ENCODE peak calls at places on chromosomes 12 and 14, in ten cellular contexts. One of them, this sample, is unnamed.

GRCh38 chr12:96399081-96399918 is 939 bp downstream of the CDK17 start:
- DNase-seq in CD8-positive, alpha-beta memory T cell: peak
- DNase-seq in left ventricle myocardium inferior: peak
- DNase-seq in left cardiac atrium: peak
- DNase-seq in GM23338: peak
- DNase-seq in HTR-8/SVneo: peak
- DNase-seq in NCI-H2107: no peak
- DNase-seq in fibroblast of lung: peak
- DNase-seq in activated T-helper 1 cell treated with anti-CD3 and anti-CD28 coated beads, Interleukin-12 subunit alpha, Interleukin-12 subunit beta, Interleukin-2, Interleukin-4 antibody, amounts not matched to agents 30 ng/mL and 10 ng/mL and 1 ng/mL, durations not matched to agents 14 hours and 24 hours and 36 hours: peak
- DNase-seq in stimulated activated CD4-positive, alpha-beta T cell treated with anti-CD3 and anti-CD28 coated beads, Interleukin-1b, Interleukin-23, amount 100 ng/mL, for 4 hours: peak
- DNase-seq in this sample: no peak

GRCh38 chr14:65750906-65751305 is 338.4 kb downstream of the FUT8 start:
- DNase-seq in CD8-positive, alpha-beta memory T cell: no peak
- DNase-seq in left ventricle myocardium inferior: no peak
- DNase-seq in left cardiac atrium: no peak
- DNase-seq in GM23338: no peak
- DNase-seq in HTR-8/SVneo: no peak
- DNase-seq in NCI-H2107: peak
- DNase-seq in fibroblast of lung: no peak
- DNase-seq in activated T-helper 1 cell treated with anti-CD3 and anti-CD28 coated beads, Interleukin-12 subunit alpha, Interleukin-12 subunit beta, Interleukin-2, Interleukin-4 antibody, amounts not matched to agents 30 ng/mL and 10 ng/mL and 1 ng/mL, durations not matched to agents 14 hours and 24 hours and 36 hours: no peak
- DNase-seq in stimulated activated CD4-positive, alpha-beta T cell treated with anti-CD3 and anti-CD28 coated beads, Interleukin-1b, Interleukin-23, amount 100 ng/mL, for 4 hours: no peak
- DNase-seq in this sample: no peak

GRCh38 chr12:7806863-7807487 is 17.8 kb downstream of the NANOG start:
- DNase-seq in CD8-positive, alpha-beta memory T cell: peak
- DNase-seq in left ventricle myocardium inferior: peak
- DNase-seq in left cardiac atrium: peak
- DNase-seq in GM23338: peak
- DNase-seq in HTR-8/SVneo: peak
- DNase-seq in NCI-H2107: no peak
- DNase-seq in fibroblast of lung: peak
- DNase-seq in activated T-helper 1 cell treated with anti-CD3 and anti-CD28 coated beads, Interleukin-12 subunit alpha, Interleukin-12 subunit beta, Interleukin-2, Interleukin-4 antibody, amounts not matched to agents 30 ng/mL and 10 ng/mL and 1 ng/mL, durations not matched to agents 14 hours and 24 hours and 36 hours: peak
- DNase-seq in stimulated activated CD4-positive, alpha-beta T cell treated with anti-CD3 and anti-CD28 coated beads, Interleukin-1b, Interleukin-23, amount 100 ng/mL, for 4 hours: peak
- DNase-seq in this sample: peak

GRCh38 chr12:57888407-57889157 is 42.1 kb upstream of the CTDSP2 start:
- DNase-seq in CD8-positive, alpha-beta memory T cell: no peak
- DNase-seq in left ventricle myocardium inferior: peak
- DNase-seq in left cardiac atrium: peak
- DNase-seq in GM23338: peak
- DNase-seq in HTR-8/SVneo: no peak
- DNase-seq in NCI-H2107: peak
- DNase-seq in fibroblast of lung: peak
- DNase-seq in activated T-helper 1 cell treated with anti-CD3 and anti-CD28 coated beads, Interleukin-12 subunit alpha, Interleukin-12 subunit beta, Interleukin-2, Interleukin-4 antibody, amounts not matched to agents 30 ng/mL and 10 ng/mL and 1 ng/mL, durations not matched to agents 14 hours and 24 hours and 36 hours: peak
- DNase-seq in stimulated activated CD4-positive, alpha-beta T cell treated with anti-CD3 and anti-CD28 coated beads, Interleukin-1b, Interleukin-23, amount 100 ng/mL, for 4 hours: no peak
- DNase-seq in this sample: peak

GRCh38 chr12:20366776-20367409 is 1.4 kb upstream of the PDE3A start:
- DNase-seq in CD8-positive, alpha-beta memory T cell: no peak
- DNase-seq in left ventricle myocardium inferior: no peak
- DNase-seq in left cardiac atrium: no peak
- DNase-seq in GM23338: no peak
- DNase-seq in HTR-8/SVneo: no peak
- DNase-seq in NCI-H2107: no peak
- DNase-seq in fibroblast of lung: no peak
- DNase-seq in activated T-helper 1 cell treated with anti-CD3 and anti-CD28 coated beads, Interleukin-12 subunit alpha, Interleukin-12 subunit beta, Interleukin-2, Interleukin-4 antibody, amounts not matched to agents 30 ng/mL and 10 ng/mL and 1 ng/mL, durations not matched to agents 14 hours and 24 hours and 36 hours: no peak
- DNase-seq in stimulated activated CD4-positive, alpha-beta T cell treated with anti-CD3 and anti-CD28 coated beads, Interleukin-1b, Interleukin-23, amount 100 ng/mL, for 4 hours: no peak
- DNase-seq in this sample: no peak

GRCh38 chr14:47948981-47949380 is 273.6 kb upstream of the MDGA2 start:
- DNase-seq in CD8-positive, alpha-beta memory T cell: no peak
- DNase-seq in left ventricle myocardium inferior: no peak
- DNase-seq in left cardiac atrium: no peak
- DNase-seq in GM23338: peak
- DNase-seq in HTR-8/SVneo: no peak
- DNase-seq in NCI-H2107: no peak
- DNase-seq in fibroblast of lung: no peak
- DNase-seq in activated T-helper 1 cell treated with anti-CD3 and anti-CD28 coated beads, Interleukin-12 subunit alpha, Interleukin-12 subunit beta, Interleukin-2, Interleukin-4 antibody, amounts not matched to agents 30 ng/mL and 10 ng/mL and 1 ng/mL, durations not matched to agents 14 hours and 24 hours and 36 hours: no peak
- DNase-seq in stimulated activated CD4-positive, alpha-beta T cell treated with anti-CD3 and anti-CD28 coated beads, Interleukin-1b, Interleukin-23, amount 100 ng/mL, for 4 hours: no peak
- DNase-seq in this sample: no peak

GRCh38 chr12:72509893-72510292 is 237.7 kb downstream of the TRHDE start:
- DNase-seq in CD8-positive, alpha-beta memory T cell: no peak
- DNase-seq in left ventricle myocardium inferior: no peak
- DNase-seq in left cardiac atrium: no peak
- DNase-seq in GM23338: no peak
- DNase-seq in HTR-8/SVneo: no peak
- DNase-seq in NCI-H2107: no peak
- DNase-seq in fibroblast of lung: no peak
- DNase-seq in activated T-helper 1 cell treated with anti-CD3 and anti-CD28 coated beads, Interleukin-12 subunit alpha, Interleukin-12 subunit beta, Interleukin-2, Interleukin-4 antibody, amounts not matched to agents 30 ng/mL and 10 ng/mL and 1 ng/mL, durations not matched to agents 14 hours and 24 hours and 36 hours: no peak
- DNase-seq in stimulated activated CD4-positive, alpha-beta T cell treated with anti-CD3 and anti-CD28 coated beads, Interleukin-1b, Interleukin-23, amount 100 ng/mL, for 4 hours: no peak
- DNase-seq in this sample: no peak

GRCh38 chr12:129074379-129074778 is 221.1 kb downstream of the GLT1D1 start:
- DNase-seq in CD8-positive, alpha-beta memory T cell: no peak
- DNase-seq in left ventricle myocardium inferior: no peak
- DNase-seq in left cardiac atrium: no peak
- DNase-seq in GM23338: no peak
- DNase-seq in HTR-8/SVneo: no peak
- DNase-seq in NCI-H2107: no peak
- DNase-seq in fibroblast of lung: no peak
- DNase-seq in activated T-helper 1 cell treated with anti-CD3 and anti-CD28 coated beads, Interleukin-12 subunit alpha, Interleukin-12 subunit beta, Interleukin-2, Interleukin-4 antibody, amounts not matched to agents 30 ng/mL and 10 ng/mL and 1 ng/mL, durations not matched to agents 14 hours and 24 hours and 36 hours: no peak
- DNase-seq in stimulated activated CD4-positive, alpha-beta T cell treated with anti-CD3 and anti-CD28 coated beads, Interleukin-1b, Interleukin-23, amount 100 ng/mL, for 4 hours: no peak
- DNase-seq in this sample: no peak

GRCh38 chr12:121789800-121790748 is 3.4 kb downstream of the RHOF start:
- DNase-seq in CD8-positive, alpha-beta memory T cell: peak
- DNase-seq in left ventricle myocardium inferior: peak
- DNase-seq in left cardiac atrium: peak
- DNase-seq in GM23338: peak
- DNase-seq in HTR-8/SVneo: no peak
- DNase-seq in NCI-H2107: no peak
- DNase-seq in fibroblast of lung: no peak
- DNase-seq in activated T-helper 1 cell treated with anti-CD3 and anti-CD28 coated beads, Interleukin-12 subunit alpha, Interleukin-12 subunit beta, Interleukin-2, Interleukin-4 antibody, amounts not matched to agents 30 ng/mL and 10 ng/mL and 1 ng/mL, durations not matched to agents 14 hours and 24 hours and 36 hours: peak
- DNase-seq in stimulated activated CD4-positive, alpha-beta T cell treated with anti-CD3 and anti-CD28 coated beads, Interleukin-1b, Interleukin-23, amount 100 ng/mL, for 4 hours: peak
- DNase-seq in this sample: peak

GRCh38 chr12:69002969-69003368 is 70.0 kb upstream of the CPM start:
- DNase-seq in CD8-positive, alpha-beta memory T cell: no peak
- DNase-seq in left ventricle myocardium inferior: no peak
- DNase-seq in left cardiac atrium: no peak
- DNase-seq in GM23338: no peak
- DNase-seq in HTR-8/SVneo: no peak
- DNase-seq in NCI-H2107: no peak
- DNase-seq in fibroblast of lung: no peak
- DNase-seq in activated T-helper 1 cell treated with anti-CD3 and anti-CD28 coated beads, Interleukin-12 subunit alpha, Interleukin-12 subunit beta, Interleukin-2, Interleukin-4 antibody, amounts not matched to agents 30 ng/mL and 10 ng/mL and 1 ng/mL, durations not matched to agents 14 hours and 24 hours and 36 hours: no peak
- DNase-seq in stimulated activated CD4-positive, alpha-beta T cell treated with anti-CD3 and anti-CD28 coated beads, Interleukin-1b, Interleukin-23, amount 100 ng/mL, for 4 hours: no peak
- DNase-seq in this sample: no peak

GRCh38 chr14:86654558-86655184 is 1124.7 kb downstream of the FLRT2 start:
- DNase-seq in CD8-positive, alpha-beta memory T cell: peak
- DNase-seq in left ventricle myocardium inferior: peak
- DNase-seq in left cardiac atrium: peak
- DNase-seq in GM23338: peak
- DNase-seq in HTR-8/SVneo: peak
- DNase-seq in NCI-H2107: no peak
- DNase-seq in fibroblast of lung: peak
- DNase-seq in activated T-helper 1 cell treated with anti-CD3 and anti-CD28 coated beads, Interleukin-12 subunit alpha, Interleukin-12 subunit beta, Interleukin-2, Interleukin-4 antibody, amounts not matched to agents 30 ng/mL and 10 ng/mL and 1 ng/mL, durations not matched to agents 14 hours and 24 hours and 36 hours: no peak
- DNase-seq in stimulated activated CD4-positive, alpha-beta T cell treated with anti-CD3 and anti-CD28 coated beads, Interleukin-1b, Interleukin-23, amount 100 ng/mL, for 4 hours: no peak
- DNase-seq in this sample: no peak

GRCh38 chr14:25836647-25837046 is 761.2 kb downstream of the NOVA1 start:
- DNase-seq in CD8-positive, alpha-beta memory T cell: no peak
- DNase-seq in left ventricle myocardium inferior: no peak
- DNase-seq in left cardiac atrium: no peak
- DNase-seq in GM23338: no peak
- DNase-seq in HTR-8/SVneo: no peak
- DNase-seq in NCI-H2107: no peak
- DNase-seq in fibroblast of lung: no peak
- DNase-seq in activated T-helper 1 cell treated with anti-CD3 and anti-CD28 coated beads, Interleukin-12 subunit alpha, Interleukin-12 subunit beta, Interleukin-2, Interleukin-4 antibody, amounts not matched to agents 30 ng/mL and 10 ng/mL and 1 ng/mL, durations not matched to agents 14 hours and 24 hours and 36 hours: no peak
- DNase-seq in stimulated activated CD4-positive, alpha-beta T cell treated with anti-CD3 and anti-CD28 coated beads, Interleukin-1b, Interleukin-23, amount 100 ng/mL, for 4 hours: no peak
- DNase-seq in this sample: no peak

GRCh38 chr12:104083769-104084475 is 19.6 kb downstream of the HCFC2 start:
- DNase-seq in CD8-positive, alpha-beta memory T cell: no peak
- DNase-seq in left ventricle myocardium inferior: no peak
- DNase-seq in left cardiac atrium: no peak
- DNase-seq in GM23338: no peak
- DNase-seq in HTR-8/SVneo: no peak
- DNase-seq in NCI-H2107: no peak
- DNase-seq in fibroblast of lung: no peak
- DNase-seq in activated T-helper 1 cell treated with anti-CD3 and anti-CD28 coated beads, Interleukin-12 subunit alpha, Interleukin-12 subunit beta, Interleukin-2, Interleukin-4 antibody, amounts not matched to agents 30 ng/mL and 10 ng/mL and 1 ng/mL, durations not matched to agents 14 hours and 24 hours and 36 hours: no peak
- DNase-seq in stimulated activated CD4-positive, alpha-beta T cell treated with anti-CD3 and anti-CD28 coated beads, Interleukin-1b, Interleukin-23, amount 100 ng/mL, for 4 hours: peak
- DNase-seq in this sample: no peak

GRCh38 chr12:52372216-52373154 is 5.2 kb upstream of the KRT85 start:
- DNase-seq in CD8-positive, alpha-beta memory T cell: peak
- DNase-seq in left ventricle myocardium inferior: peak
- DNase-seq in left cardiac atrium: peak
- DNase-seq in GM23338: peak
- DNase-seq in HTR-8/SVneo: peak
- DNase-seq in NCI-H2107: peak
- DNase-seq in fibroblast of lung: peak
- DNase-seq in activated T-helper 1 cell treated with anti-CD3 and anti-CD28 coated beads, Interleukin-12 subunit alpha, Interleukin-12 subunit beta, Interleukin-2, Interleukin-4 antibody, amounts not matched to agents 30 ng/mL and 10 ng/mL and 1 ng/mL, durations not matched to agents 14 hours and 24 hours and 36 hours: peak
- DNase-seq in stimulated activated CD4-positive, alpha-beta T cell treated with anti-CD3 and anti-CD28 coated beads, Interleukin-1b, Interleukin-23, amount 100 ng/mL, for 4 hours: peak
- DNase-seq in this sample: peak

GRCh38 chr12:72330291-72330690 is 58.1 kb downstream of the TRHDE start:
- DNase-seq in CD8-positive, alpha-beta memory T cell: no peak
- DNase-seq in left ventricle myocardium inferior: no peak
- DNase-seq in left cardiac atrium: no peak
- DNase-seq in GM23338: peak
- DNase-seq in HTR-8/SVneo: no peak
- DNase-seq in NCI-H2107: no peak
- DNase-seq in fibroblast of lung: peak
- DNase-seq in activated T-helper 1 cell treated with anti-CD3 and anti-CD28 coated beads, Interleukin-12 subunit alpha, Interleukin-12 subunit beta, Interleukin-2, Interleukin-4 antibody, amounts not matched to agents 30 ng/mL and 10 ng/mL and 1 ng/mL, durations not matched to agents 14 hours and 24 hours and 36 hours: no peak
- DNase-seq in stimulated activated CD4-positive, alpha-beta T cell treated with anti-CD3 and anti-CD28 coated beads, Interleukin-1b, Interleukin-23, amount 100 ng/mL, for 4 hours: no peak
- DNase-seq in this sample: no peak

GRCh38 chr12:110316861-110317260 is 35.8 kb downstream of the ATP2A2 start:
- DNase-seq in CD8-positive, alpha-beta memory T cell: no peak
- DNase-seq in left ventricle myocardium inferior: no peak
- DNase-seq in left cardiac atrium: no peak
- DNase-seq in GM23338: no peak
- DNase-seq in HTR-8/SVneo: no peak
- DNase-seq in NCI-H2107: no peak
- DNase-seq in fibroblast of lung: peak
- DNase-seq in activated T-helper 1 cell treated with anti-CD3 and anti-CD28 coated beads, Interleukin-12 subunit alpha, Interleukin-12 subunit beta, Interleukin-2, Interleukin-4 antibody, amounts not matched to agents 30 ng/mL and 10 ng/mL and 1 ng/mL, durations not matched to agents 14 hours and 24 hours and 36 hours: no peak
- DNase-seq in stimulated activated CD4-positive, alpha-beta T cell treated with anti-CD3 and anti-CD28 coated beads, Interleukin-1b, Interleukin-23, amount 100 ng/mL, for 4 hours: no peak
- DNase-seq in this sample: no peak

GRCh38 chr12:6539276-6540134 is 5.2 kb downstream of the GAPDH start:
- DNase-seq in CD8-positive, alpha-beta memory T cell: no peak
- DNase-seq in left ventricle myocardium inferior: peak
- DNase-seq in left cardiac atrium: peak
- DNase-seq in GM23338: peak
- DNase-seq in HTR-8/SVneo: no peak
- DNase-seq in NCI-H2107: no peak
- DNase-seq in fibroblast of lung: no peak
- DNase-seq in activated T-helper 1 cell treated with anti-CD3 and anti-CD28 coated beads, Interleukin-12 subunit alpha, Interleukin-12 subunit beta, Interleukin-2, Interleukin-4 antibody, amounts not matched to agents 30 ng/mL and 10 ng/mL and 1 ng/mL, durations not matched to agents 14 hours and 24 hours and 36 hours: no peak
- DNase-seq in stimulated activated CD4-positive, alpha-beta T cell treated with anti-CD3 and anti-CD28 coated beads, Interleukin-1b, Interleukin-23, amount 100 ng/mL, for 4 hours: no peak
- DNase-seq in this sample: peak

GRCh38 chr14:59333668-59334067 is 131.5 kb downstream of the GPR135 start:
- DNase-seq in CD8-positive, alpha-beta memory T cell: no peak
- DNase-seq in left ventricle myocardium inferior: no peak
- DNase-seq in left cardiac atrium: no peak
- DNase-seq in GM23338: no peak
- DNase-seq in HTR-8/SVneo: peak
- DNase-seq in NCI-H2107: peak
- DNase-seq in fibroblast of lung: peak
- DNase-seq in activated T-helper 1 cell treated with anti-CD3 and anti-CD28 coated beads, Interleukin-12 subunit alpha, Interleukin-12 subunit beta, Interleukin-2, Interleukin-4 antibody, amounts not matched to agents 30 ng/mL and 10 ng/mL and 1 ng/mL, durations not matched to agents 14 hours and 24 hours and 36 hours: no peak
- DNase-seq in stimulated activated CD4-positive, alpha-beta T cell treated with anti-CD3 and anti-CD28 coated beads, Interleukin-1b, Interleukin-23, amount 100 ng/mL, for 4 hours: no peak
- DNase-seq in this sample: peak

GRCh38 chr12:110330544-110330943 is 49.5 kb downstream of the ATP2A2 start:
- DNase-seq in CD8-positive, alpha-beta memory T cell: no peak
- DNase-seq in left ventricle myocardium inferior: no peak
- DNase-seq in left cardiac atrium: no peak
- DNase-seq in GM23338: peak
- DNase-seq in HTR-8/SVneo: peak
- DNase-seq in NCI-H2107: no peak
- DNase-seq in fibroblast of lung: peak
- DNase-seq in activated T-helper 1 cell treated with anti-CD3 and anti-CD28 coated beads, Interleukin-12 subunit alpha, Interleukin-12 subunit beta, Interleukin-2, Interleukin-4 antibody, amounts not matched to agents 30 ng/mL and 10 ng/mL and 1 ng/mL, durations not matched to agents 14 hours and 24 hours and 36 hours: no peak
- DNase-seq in stimulated activated CD4-positive, alpha-beta T cell treated with anti-CD3 and anti-CD28 coated beads, Interleukin-1b, Interleukin-23, amount 100 ng/mL, for 4 hours: no peak
- DNase-seq in this sample: no peak

GRCh38 chr14:100988011-100988410 is 84.5 kb upstream of the RTL1 start:
- DNase-seq in CD8-positive, alpha-beta memory T cell: no peak
- DNase-seq in left ventricle myocardium inferior: no peak
- DNase-seq in left cardiac atrium: no peak
- DNase-seq in GM23338: no peak
- DNase-seq in HTR-8/SVneo: no peak
- DNase-seq in NCI-H2107: no peak
- DNase-seq in fibroblast of lung: no peak
- DNase-seq in activated T-helper 1 cell treated with anti-CD3 and anti-CD28 coated beads, Interleukin-12 subunit alpha, Interleukin-12 subunit beta, Interleukin-2, Interleukin-4 antibody, amounts not matched to agents 30 ng/mL and 10 ng/mL and 1 ng/mL, durations not matched to agents 14 hours and 24 hours and 36 hours: no peak
- DNase-seq in stimulated activated CD4-positive, alpha-beta T cell treated with anti-CD3 and anti-CD28 coated beads, Interleukin-1b, Interleukin-23, amount 100 ng/mL, for 4 hours: no peak
- DNase-seq in this sample: no peak

GRCh38 chr14:34252227-34252626 is 209.8 kb downstream of the SPTSSA start:
- DNase-seq in CD8-positive, alpha-beta memory T cell: no peak
- DNase-seq in left ventricle myocardium inferior: no peak
- DNase-seq in left cardiac atrium: no peak
- DNase-seq in GM23338: no peak
- DNase-seq in HTR-8/SVneo: no peak
- DNase-seq in NCI-H2107: no peak
- DNase-seq in fibroblast of lung: no peak
- DNase-seq in activated T-helper 1 cell treated with anti-CD3 and anti-CD28 coated beads, Interleukin-12 subunit alpha, Interleukin-12 subunit beta, Interleukin-2, Interleukin-4 antibody, amounts not matched to agents 30 ng/mL and 10 ng/mL and 1 ng/mL, durations not matched to agents 14 hours and 24 hours and 36 hours: no peak
- DNase-seq in stimulated activated CD4-positive, alpha-beta T cell treated with anti-CD3 and anti-CD28 coated beads, Interleukin-1b, Interleukin-23, amount 100 ng/mL, for 4 hours: no peak
- DNase-seq in this sample: no peak

GRCh38 chr12:11067514-11067913 is 5.4 kb upstream of the TAS2R46 start:
- DNase-seq in CD8-positive, alpha-beta memory T cell: no peak
- DNase-seq in left ventricle myocardium inferior: no peak
- DNase-seq in left cardiac atrium: peak
- DNase-seq in GM23338: no peak
- DNase-seq in HTR-8/SVneo: no peak
- DNase-seq in NCI-H2107: no peak
- DNase-seq in fibroblast of lung: peak
- DNase-seq in activated T-helper 1 cell treated with anti-CD3 and anti-CD28 coated beads, Interleukin-12 subunit alpha, Interleukin-12 subunit beta, Interleukin-2, Interleukin-4 antibody, amounts not matched to agents 30 ng/mL and 10 ng/mL and 1 ng/mL, durations not matched to agents 14 hours and 24 hours and 36 hours: no peak
- DNase-seq in stimulated activated CD4-positive, alpha-beta T cell treated with anti-CD3 and anti-CD28 coated beads, Interleukin-1b, Interleukin-23, amount 100 ng/mL, for 4 hours: no peak
- DNase-seq in this sample: no peak

GRCh38 chr14:68246074-68246980 is 426.7 kb downstream of the RAD51B start:
- DNase-seq in CD8-positive, alpha-beta memory T cell: no peak
- DNase-seq in left ventricle myocardium inferior: no peak
- DNase-seq in left cardiac atrium: no peak
- DNase-seq in GM23338: no peak
- DNase-seq in HTR-8/SVneo: no peak
- DNase-seq in NCI-H2107: no peak
- DNase-seq in fibroblast of lung: no peak
- DNase-seq in activated T-helper 1 cell treated with anti-CD3 and anti-CD28 coated beads, Interleukin-12 subunit alpha, Interleukin-12 subunit beta, Interleukin-2, Interleukin-4 antibody, amounts not matched to agents 30 ng/mL and 10 ng/mL and 1 ng/mL, durations not matched to agents 14 hours and 24 hours and 36 hours: no peak
- DNase-seq in stimulated activated CD4-positive, alpha-beta T cell treated with anti-CD3 and anti-CD28 coated beads, Interleukin-1b, Interleukin-23, amount 100 ng/mL, for 4 hours: no peak
- DNase-seq in this sample: no peak

GRCh38 chr12:23921099-23921846 is 28.2 kb downstream of the SOX5 start:
- DNase-seq in CD8-positive, alpha-beta memory T cell: no peak
- DNase-seq in left ventricle myocardium inferior: no peak
- DNase-seq in left cardiac atrium: no peak
- DNase-seq in GM23338: no peak
- DNase-seq in HTR-8/SVneo: no peak
- DNase-seq in NCI-H2107: no peak
- DNase-seq in fibroblast of lung: peak
- DNase-seq in activated T-helper 1 cell treated with anti-CD3 and anti-CD28 coated beads, Interleukin-12 subunit alpha, Interleukin-12 subunit beta, Interleukin-2, Interleukin-4 antibody, amounts not matched to agents 30 ng/mL and 10 ng/mL and 1 ng/mL, durations not matched to agents 14 hours and 24 hours and 36 hours: no peak
- DNase-seq in stimulated activated CD4-positive, alpha-beta T cell treated with anti-CD3 and anti-CD28 coated beads, Interleukin-1b, Interleukin-23, amount 100 ng/mL, for 4 hours: no peak
- DNase-seq in this sample: no peak

GRCh38 chr12:127781336-127781735 is 485.6 kb upstream of the TMEM132C start:
- DNase-seq in CD8-positive, alpha-beta memory T cell: no peak
- DNase-seq in left ventricle myocardium inferior: no peak
- DNase-seq in left cardiac atrium: no peak
- DNase-seq in GM23338: no peak
- DNase-seq in HTR-8/SVneo: no peak
- DNase-seq in NCI-H2107: no peak
- DNase-seq in fibroblast of lung: no peak
- DNase-seq in activated T-helper 1 cell treated with anti-CD3 and anti-CD28 coated beads, Interleukin-12 subunit alpha, Interleukin-12 subunit beta, Interleukin-2, Interleukin-4 antibody, amounts not matched to agents 30 ng/mL and 10 ng/mL and 1 ng/mL, durations not matched to agents 14 hours and 24 hours and 36 hours: no peak
- DNase-seq in stimulated activated CD4-positive, alpha-beta T cell treated with anti-CD3 and anti-CD28 coated beads, Interleukin-1b, Interleukin-23, amount 100 ng/mL, for 4 hours: no peak
- DNase-seq in this sample: no peak

GRCh38 chr14:51616256-51616655 is 35.5 kb upstream of the FRMD6 start:
- DNase-seq in CD8-positive, alpha-beta memory T cell: no peak
- DNase-seq in left ventricle myocardium inferior: no peak
- DNase-seq in left cardiac atrium: no peak
- DNase-seq in GM23338: no peak
- DNase-seq in HTR-8/SVneo: no peak
- DNase-seq in NCI-H2107: no peak
- DNase-seq in fibroblast of lung: no peak
- DNase-seq in activated T-helper 1 cell treated with anti-CD3 and anti-CD28 coated beads, Interleukin-12 subunit alpha, Interleukin-12 subunit beta, Interleukin-2, Interleukin-4 antibody, amounts not matched to agents 30 ng/mL and 10 ng/mL and 1 ng/mL, durations not matched to agents 14 hours and 24 hours and 36 hours: no peak
- DNase-seq in stimulated activated CD4-positive, alpha-beta T cell treated with anti-CD3 and anti-CD28 coated beads, Interleukin-1b, Interleukin-23, amount 100 ng/mL, for 4 hours: no peak
- DNase-seq in this sample: no peak

GRCh38 chr12:129772463-129773169 is 131.2 kb downstream of the TMEM132D start:
- DNase-seq in CD8-positive, alpha-beta memory T cell: no peak
- DNase-seq in left ventricle myocardium inferior: no peak
- DNase-seq in left cardiac atrium: no peak
- DNase-seq in GM23338: peak
- DNase-seq in HTR-8/SVneo: no peak
- DNase-seq in NCI-H2107: no peak
- DNase-seq in fibroblast of lung: no peak
- DNase-seq in activated T-helper 1 cell treated with anti-CD3 and anti-CD28 coated beads, Interleukin-12 subunit alpha, Interleukin-12 subunit beta, Interleukin-2, Interleukin-4 antibody, amounts not matched to agents 30 ng/mL and 10 ng/mL and 1 ng/mL, durations not matched to agents 14 hours and 24 hours and 36 hours: no peak
- DNase-seq in stimulated activated CD4-positive, alpha-beta T cell treated with anti-CD3 and anti-CD28 coated beads, Interleukin-1b, Interleukin-23, amount 100 ng/mL, for 4 hours: no peak
- DNase-seq in this sample: no peak

GRCh38 chr12:2101798-2102197 is 49.0 kb downstream of the CACNA1C start:
- DNase-seq in CD8-positive, alpha-beta memory T cell: no peak
- DNase-seq in left ventricle myocardium inferior: no peak
- DNase-seq in left cardiac atrium: no peak
- DNase-seq in GM23338: no peak
- DNase-seq in HTR-8/SVneo: no peak
- DNase-seq in NCI-H2107: no peak
- DNase-seq in fibroblast of lung: no peak
- DNase-seq in activated T-helper 1 cell treated with anti-CD3 and anti-CD28 coated beads, Interleukin-12 subunit alpha, Interleukin-12 subunit beta, Interleukin-2, Interleukin-4 antibody, amounts not matched to agents 30 ng/mL and 10 ng/mL and 1 ng/mL, durations not matched to agents 14 hours and 24 hours and 36 hours: no peak
- DNase-seq in stimulated activated CD4-positive, alpha-beta T cell treated with anti-CD3 and anti-CD28 coated beads, Interleukin-1b, Interleukin-23, amount 100 ng/mL, for 4 hours: no peak
- DNase-seq in this sample: no peak

This sample was measured in PC-9.